ENCODE peak calls at places on chromosomes 1 and 21, in eight cellular contexts. One of them, this sample, is unnamed.

GRCh38 chr1:196516373-196516772 is 91.9 kb downstream of the KCNT2 start:
- DNase-seq in psoas muscle: no peak
- DNase-seq in mesenchymal stem cell: no peak
- DNase-seq in IMR-90: no peak
- DNase-seq in endodermal cell: no peak
- DNase-seq in Peyer's patch: no peak
- DNase-seq in mammary epithelial cell: no peak
- DNase-seq in K562: peak; percentile 14
- DNase-seq in this sample: no peak

GRCh38 chr1:182910143-182910542 is 42.8 kb downstream of the SHCBP1L start:
- DNase-seq in Peyer's patch: no peak
- DNase-seq in K562: no peak
- DNase-seq in psoas muscle: no peak
- DNase-seq in mesenchymal stem cell: no peak
- DNase-seq in mammary epithelial cell: no peak
- DNase-seq in endodermal cell: peak; percentile 80
- DNase-seq in IMR-90: no peak
- DNase-seq in this sample: no peak

GRCh38 chr21:33046455-33046854 is 20.7 kb downstream of the OLIG2 start:
- DNase-seq in mammary epithelial cell: no peak
- DNase-seq in K562: no peak
- DNase-seq in psoas muscle: no peak
- DNase-seq in endodermal cell: no peak
- DNase-seq in IMR-90: no peak
- DNase-seq in Peyer's patch: no peak
- DNase-seq in mesenchymal stem cell: no peak
- DNase-seq in this sample: no peak

GRCh38 chr21:35343046-35343816 is 294.1 kb upstream of the RUNX1 start:
- DNase-seq in Peyer's patch: no peak
- DNase-seq in mammary epithelial cell: no peak
- DNase-seq in psoas muscle: no peak
- DNase-seq in mesenchymal stem cell: no peak
- DNase-seq in IMR-90: peak; percentile 38
- DNase-seq in endodermal cell: no peak
- DNase-seq in K562: peak; percentile 49
- DNase-seq in this sample: no peak

GRCh38 chr1:22792396-22793171 is 81.9 kb downstream of the EPHB2 start:
- DNase-seq in endodermal cell: peak; percentile 82
- DNase-seq in K562: no peak
- DNase-seq in mammary epithelial cell: no peak
- DNase-seq in IMR-90: no peak
- DNase-seq in Peyer's patch: no peak
- DNase-seq in psoas muscle: no peak
- DNase-seq in mesenchymal stem cell: no peak
- DNase-seq in this sample: no peak

GRCh38 chr1:20342294-20343148 is 51.8 kb downstream of the VWA5B1 start:
- DNase-seq in mesenchymal stem cell: no peak
- DNase-seq in mammary epithelial cell: no peak
- DNase-seq in Peyer's patch: no peak
- DNase-seq in endodermal cell: no peak
- DNase-seq in IMR-90: no peak
- DNase-seq in K562: no peak
- DNase-seq in psoas muscle: no peak
- DNase-seq in this sample: no peak

GRCh38 chr1:21325231-21325718 is 35.0 kb upstream of the ECE1 start:
- DNase-seq in IMR-90: no peak
- DNase-seq in endodermal cell: no peak
- DNase-seq in Peyer's patch: peak; percentile 77
- DNase-seq in psoas muscle: no peak
- DNase-seq in mammary epithelial cell: peak; percentile 26
- DNase-seq in mesenchymal stem cell: no peak
- DNase-seq in K562: no peak
- DNase-seq in this sample: peak; percentile 63

GRCh38 chr1:218480137-218480536 is 135.0 kb downstream of the TGFB2 start:
- DNase-seq in K562: no peak
- DNase-seq in mammary epithelial cell: peak; percentile 92
- DNase-seq in endodermal cell: no peak
- DNase-seq in IMR-90: peak; percentile 97
- DNase-seq in psoas muscle: no peak
- DNase-seq in Peyer's patch: no peak
- DNase-seq in mesenchymal stem cell: peak; percentile 91
- DNase-seq in this sample: no peak

GRCh38 chr1:14662116-14662515 is 63.6 kb downstream of the KAZN start:
- DNase-seq in K562: no peak
- DNase-seq in Peyer's patch: no peak
- DNase-seq in IMR-90: no peak
- DNase-seq in psoas muscle: no peak
- DNase-seq in mesenchymal stem cell: no peak
- DNase-seq in endodermal cell: no peak
- DNase-seq in mammary epithelial cell: no peak
- DNase-seq in this sample: no peak

GRCh38 chr1:18511469-18511997 is 30.8 kb downstream of the KLHDC7A start:
- DNase-seq in mammary epithelial cell: no peak
- DNase-seq in Peyer's patch: no peak
- DNase-seq in psoas muscle: no peak
- DNase-seq in mesenchymal stem cell: no peak
- DNase-seq in endodermal cell: no peak
- DNase-seq in IMR-90: no peak
- DNase-seq in K562: no peak
- DNase-seq in this sample: no peak

GRCh38 chr1:234980657-234981396 is 147.8 kb downstream of the TOMM20 start:
- DNase-seq in mesenchymal stem cell: peak; percentile 99
- DNase-seq in IMR-90: peak; percentile 97
- DNase-seq in psoas muscle: peak; percentile 88
- DNase-seq in mammary epithelial cell: peak; percentile 91
- DNase-seq in Peyer's patch: peak; percentile 88
- DNase-seq in endodermal cell: peak; percentile 43
- DNase-seq in K562: peak; percentile 69
- DNase-seq in this sample: peak; percentile 53

GRCh38 chr1:241844593-241844992 is 3.4 kb upstream of the EXO1 start:
- DNase-seq in IMR-90: no peak
- DNase-seq in mammary epithelial cell: no peak
- DNase-seq in Peyer's patch: no peak
- DNase-seq in endodermal cell: no peak
- DNase-seq in psoas muscle: no peak
- DNase-seq in mesenchymal stem cell: no peak
- DNase-seq in K562: no peak
- DNase-seq in this sample: no peak

GRCh38 chr1:231401478-231401877 is 20.6 kb downstream of the EGLN1 start:
- DNase-seq in psoas muscle: no peak
- DNase-seq in Peyer's patch: no peak
- DNase-seq in endodermal cell: no peak
- DNase-seq in K562: no peak
- DNase-seq in mesenchymal stem cell: no peak
- DNase-seq in IMR-90: no peak
- DNase-seq in mammary epithelial cell: no peak
- DNase-seq in this sample: no peak

GRCh38 chr1:191405417-191405816 is 752.8 kb upstream of the RGS18 start:
- DNase-seq in mesenchymal stem cell: no peak
- DNase-seq in Peyer's patch: no peak
- DNase-seq in psoas muscle: no peak
- DNase-seq in mammary epithelial cell: no peak
- DNase-seq in endodermal cell: no peak
- DNase-seq in IMR-90: no peak
- DNase-seq in K562: no peak
- DNase-seq in this sample: no peak

GRCh38 chr21:41186763-41187536 is 19.0 kb downstream of the BACE2 start:
- DNase-seq in mesenchymal stem cell: no peak
- DNase-seq in endodermal cell: peak; percentile 66
- DNase-seq in Peyer's patch: no peak
- DNase-seq in mammary epithelial cell: peak; percentile 40
- DNase-seq in IMR-90: no peak
- DNase-seq in psoas muscle: no peak
- DNase-seq in K562: peak; percentile 7
- DNase-seq in this sample: no peak

DNA sequence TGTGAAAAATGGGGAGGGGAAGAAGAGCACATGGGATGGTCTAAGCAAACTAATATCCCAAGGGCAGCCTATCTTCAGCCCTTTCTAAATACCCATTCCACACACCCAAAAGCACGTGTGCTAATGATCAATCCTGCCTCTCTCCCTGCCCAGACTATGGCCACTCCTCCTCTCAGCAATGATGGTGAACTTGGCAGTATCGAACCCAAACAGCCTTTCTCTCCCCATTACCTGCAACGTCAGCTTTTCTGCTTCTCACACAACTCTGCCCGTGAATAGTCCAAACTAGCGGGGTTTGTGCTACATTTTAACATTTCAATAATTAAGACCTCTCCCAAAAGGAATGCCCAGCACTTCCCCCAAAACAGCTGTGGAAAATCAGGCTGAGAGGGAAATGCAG is 41.6 kb downstream of the SSBP3 start:
- DNase-seq in mesenchymal stem cell: no peak
- DNase-seq in K562: no peak
- DNase-seq in endodermal cell: no peak
- DNase-seq in IMR-90: no peak
- DNase-seq in Peyer's patch: no peak
- DNase-seq in mammary epithelial cell: no peak
- DNase-seq in psoas muscle: no peak
- DNase-seq in this sample: no peak
- H3K4me1 ChIP-seq in mesenchymal stem cell: peaks cover 1% of the 10 kb centered on the region
- H3K4me1 ChIP-seq in K562: peaks cover 8% of the 10 kb centered on the region
- H3K4me1 ChIP-seq in endodermal cell: peaks cover 27% of the 10 kb centered on the region
- H3K4me1 ChIP-seq in IMR-90: peaks cover 19% of the 10 kb centered on the region
- H3K4me1 ChIP-seq in Peyer's patch: peaks cover 20% of the 10 kb centered on the region
- H3K4me1 ChIP-seq in mammary epithelial cell: peaks cover 12% of the 10 kb centered on the region
- H3K4me1 ChIP-seq in psoas muscle: peaks cover 43% of the 10 kb centered on the region
- H3K4me1 ChIP-seq in this sample: peaks cover 50% of the 10 kb centered on the region

GRCh38 chr1:226660410-226661182 is 78.5 kb downstream of the ITPKB start:
- DNase-seq in psoas muscle: peak; percentile 45
- DNase-seq in endodermal cell: no peak
- DNase-seq in mammary epithelial cell: no peak
- DNase-seq in mesenchymal stem cell: no peak
- DNase-seq in Peyer's patch: no peak
- DNase-seq in K562: no peak
- DNase-seq in IMR-90: no peak
- DNase-seq in this sample: peak; percentile 71

GRCh38 chr1:226661965-226662364 is 77.1 kb downstream of the ITPKB start:
- DNase-seq in mammary epithelial cell: no peak
- DNase-seq in IMR-90: peak; percentile 48
- DNase-seq in K562: no peak
- DNase-seq in Peyer's patch: no peak
- DNase-seq in mesenchymal stem cell: peak; percentile 67
- DNase-seq in endodermal cell: no peak
- DNase-seq in psoas muscle: no peak
- DNase-seq in this sample: no peak

GRCh38 chr1:226659641-226660040 is 79.4 kb downstream of the ITPKB start:
- DNase-seq in endodermal cell: no peak
- DNase-seq in K562: no peak
- DNase-seq in mammary epithelial cell: no peak
- DNase-seq in Peyer's patch: no peak
- DNase-seq in mesenchymal stem cell: no peak
- DNase-seq in IMR-90: no peak
- DNase-seq in psoas muscle: no peak
- DNase-seq in this sample: no peak

GRCh38 chr1:226662704-226663326 is 76.3 kb downstream of the ITPKB start:
- DNase-seq in IMR-90: peak; percentile 100
- DNase-seq in K562: peak; percentile 20
- DNase-seq in endodermal cell: peak; percentile 81
- DNase-seq in mesenchymal stem cell: peak; percentile 100
- DNase-seq in Peyer's patch: peak; percentile 94
- DNase-seq in mammary epithelial cell: peak; percentile 95
- DNase-seq in psoas muscle: peak; percentile 85
- DNase-seq in this sample: peak; percentile 98

GRCh38 chr1:226661271-226661670 is 77.8 kb downstream of the ITPKB start:
- DNase-seq in psoas muscle: no peak
- DNase-seq in Peyer's patch: no peak
- DNase-seq in mesenchymal stem cell: no peak
- DNase-seq in K562: no peak
- DNase-seq in endodermal cell: no peak
- DNase-seq in IMR-90: no peak
- DNase-seq in mammary epithelial cell: no peak
- DNase-seq in this sample: no peak
- H3K4me1 ChIP-seq in psoas muscle: peaks cover 96% of the 10 kb centered on the region
- H3K4me1 ChIP-seq in Peyer's patch: peaks cover 87% of the 10 kb centered on the region
- H3K4me1 ChIP-seq in mesenchymal stem cell: peaks cover 43% of the 10 kb centered on the region
- H3K4me1 ChIP-seq in K562: no peaks in the 10 kb centered on the region
- H3K4me1 ChIP-seq in endodermal cell: peaks cover 10% of the 10 kb centered on the region
- H3K4me1 ChIP-seq in IMR-90: peaks cover 33% of the 10 kb centered on the region
- H3K4me1 ChIP-seq in mammary epithelial cell: peaks cover 55% of the 10 kb centered on the region
- H3K4me1 ChIP-seq in this sample: peaks cover 33% of the 10 kb centered on the region

DNA sequence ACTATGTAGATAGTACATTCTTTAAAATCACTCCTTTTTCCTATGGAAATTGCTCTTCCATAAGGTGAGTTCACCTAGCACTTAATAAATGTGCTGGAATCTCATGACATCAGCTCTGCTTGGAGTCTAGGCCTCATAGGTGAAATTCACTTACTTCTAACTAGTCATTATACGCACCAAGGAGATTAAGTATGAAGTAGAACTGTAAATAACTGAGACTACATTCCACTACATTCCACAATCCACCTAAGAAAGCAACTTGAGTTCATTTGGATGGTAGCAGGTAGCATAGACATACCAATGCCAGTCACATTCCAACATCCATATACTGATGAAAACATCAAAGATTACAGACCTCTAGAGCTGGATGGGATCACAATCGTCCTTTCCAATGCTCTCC is 64.3 kb downstream of the NIBAN1 start:
- DNase-seq in psoas muscle: no peak
- DNase-seq in mammary epithelial cell: no peak
- DNase-seq in mesenchymal stem cell: no peak
- DNase-seq in Peyer's patch: no peak
- DNase-seq in IMR-90: no peak
- DNase-seq in endodermal cell: no peak
- DNase-seq in K562: no peak
- DNase-seq in this sample: no peak
- H3K4me1 ChIP-seq in psoas muscle: peaks cover 50% of the 10 kb centered on the region
- H3K4me1 ChIP-seq in mammary epithelial cell: peaks cover 9% of the 10 kb centered on the region
- H3K4me1 ChIP-seq in mesenchymal stem cell: no peaks in the 10 kb centered on the region
- H3K4me1 ChIP-seq in Peyer's patch: no peaks in the 10 kb centered on the region
- H3K4me1 ChIP-seq in IMR-90: peaks cover 6% of the 10 kb centered on the region
- H3K4me1 ChIP-seq in endodermal cell: peaks cover 8% of the 10 kb centered on the region
- H3K4me1 ChIP-seq in K562: no peaks in the 10 kb centered on the region
- H3K4me1 ChIP-seq in this sample: no peaks in the 10 kb centered on the region

DNA sequence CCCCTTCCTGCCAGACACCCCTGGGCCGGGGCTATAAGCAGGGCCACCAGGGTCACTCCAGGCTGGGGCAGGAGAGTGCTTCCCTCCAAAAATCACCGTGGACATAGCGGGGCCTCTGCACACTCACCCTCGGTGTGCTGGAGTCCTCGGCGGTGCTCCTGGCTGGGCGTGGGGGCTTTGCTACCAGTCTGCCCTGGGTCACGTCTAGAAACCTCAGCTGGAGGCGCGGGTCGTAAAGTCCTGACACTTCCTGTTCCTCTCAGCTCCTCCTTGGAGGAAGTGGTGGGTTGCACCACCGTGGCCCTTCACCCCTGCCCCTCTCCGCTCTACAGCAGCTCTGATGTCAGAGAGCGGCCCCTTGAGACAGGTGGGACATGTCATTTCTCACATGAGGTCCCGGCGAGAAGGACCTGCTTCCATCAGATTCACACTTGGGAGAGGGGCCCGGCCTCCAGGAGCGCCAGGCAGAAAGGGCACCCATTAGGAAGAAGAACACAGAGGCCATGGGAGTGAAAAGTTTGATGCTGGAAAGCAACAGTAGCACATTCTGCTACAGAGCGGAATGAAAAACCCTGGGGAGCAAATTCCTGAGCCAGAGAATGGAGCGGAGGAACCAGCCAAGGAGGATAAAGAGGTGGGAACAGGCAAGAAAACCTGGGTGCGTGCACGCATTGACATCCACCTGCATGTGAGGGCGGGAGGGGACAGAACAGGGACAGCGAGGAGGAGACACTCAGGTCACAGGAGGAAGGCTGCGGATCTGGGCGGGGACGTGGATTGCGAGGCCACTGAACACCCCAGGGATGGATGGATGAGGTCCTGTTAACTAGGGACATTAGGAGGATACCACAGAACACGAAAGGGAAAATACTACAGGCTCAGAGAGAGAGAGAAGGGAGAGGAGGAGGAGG is at the start of gene ITGB2:
- DNase-seq in IMR-90: no peak
- DNase-seq in K562: no peak
- DNase-seq in mesenchymal stem cell: no peak
- DNase-seq in mammary epithelial cell: no peak
- DNase-seq in psoas muscle: peak; percentile 37
- DNase-seq in endodermal cell: peak; percentile 49
- DNase-seq in Peyer's patch: peak; percentile 86
- DNase-seq in this sample: peak; percentile 20
- H3K4me1 ChIP-seq in IMR-90: no peaks in the 10 kb centered on the region
- H3K4me1 ChIP-seq in K562: peaks cover 28% of the 10 kb centered on the region
- H3K4me1 ChIP-seq in mesenchymal stem cell: no peaks in the 10 kb centered on the region
- H3K4me1 ChIP-seq in mammary epithelial cell: peaks cover 25% of the 10 kb centered on the region
- H3K4me1 ChIP-seq in psoas muscle: no peaks in the 10 kb centered on the region
- H3K4me1 ChIP-seq in endodermal cell: no peaks in the 10 kb centered on the region
- H3K4me1 ChIP-seq in Peyer's patch: no peaks in the 10 kb centered on the region
- H3K4me1 ChIP-seq in this sample: peaks cover 16% of the 10 kb centered on the region

This sample was measured in OCI-LY7.